ENCODE peak calls at places on chromosomes 2 and 18, in six cellular contexts. One of them, this sample, is unnamed.

GRCh38 chr2:229270551-229271410 is at the start of gene PID1:
- DNase-seq in tibial nerve: no peak
- DNase-seq in A549: peak; percentile 21
- DNase-seq in HepG2: no peak
- DNase-seq in stomach: no peak
- DNase-seq in H1: no peak
- DNase-seq in this sample: peak; percentile 76

GRCh38 chr2:240512666-240513535 is 44.9 kb downstream of the ANKMY1 start:
- DNase-seq in tibial nerve: no peak
- DNase-seq in A549: no peak
- DNase-seq in HepG2: no peak
- DNase-seq in stomach: peak; percentile 24
- DNase-seq in H1: no peak
- DNase-seq in this sample: no peak

GRCh38 chr2:37625781-37626548 is 45.5 kb downstream of the CDC42EP3 start:
- DNase-seq in tibial nerve: no peak
- DNase-seq in A549: no peak
- DNase-seq in HepG2: no peak
- DNase-seq in stomach: no peak
- DNase-seq in H1: no peak
- DNase-seq in this sample: no peak

GRCh38 chr18:75128911-75129716 is 79.8 kb downstream of the PTGR3 start:
- DNase-seq in tibial nerve: no peak
- DNase-seq in A549: no peak
- DNase-seq in HepG2: no peak
- DNase-seq in stomach: no peak
- DNase-seq in H1: no peak
- DNase-seq in this sample: peak; percentile 28

GRCh38 chr2:100584811-100585210 is 22.0 kb downstream of the PDCL3 start:
- DNase-seq in tibial nerve: no peak
- DNase-seq in A549: no peak
- DNase-seq in HepG2: no peak
- DNase-seq in stomach: no peak
- DNase-seq in H1: no peak
- DNase-seq in this sample: no peak

GRCh38 chr2:64421199-64421598 is 32.8 kb upstream of the LGALSL start:
- DNase-seq in tibial nerve: no peak
- DNase-seq in A549: no peak
- DNase-seq in HepG2: no peak
- DNase-seq in stomach: no peak
- DNase-seq in H1: no peak
- DNase-seq in this sample: no peak

GRCh38 chr2:20225294-20226151 is 593 bp upstream of the SDC1 start:
- DNase-seq in tibial nerve: no peak
- DNase-seq in A549: peak; percentile 84
- DNase-seq in HepG2: peak; percentile 77
- DNase-seq in stomach: peak; percentile 80
- DNase-seq in H1: peak; percentile 51
- DNase-seq in this sample: peak; percentile 79

GRCh38 chr2:63189026-63189425 is 138.4 kb downstream of the OTX1 start:
- DNase-seq in tibial nerve: no peak
- DNase-seq in A549: peak; percentile 48
- DNase-seq in HepG2: peak; percentile 71
- DNase-seq in stomach: no peak
- DNase-seq in H1: peak; percentile 21
- DNase-seq in this sample: no peak

GRCh38 chr2:62071760-62072680 is 123.9 kb upstream of the B3GNT2 start:
- DNase-seq in tibial nerve: no peak
- DNase-seq in A549: no peak
- DNase-seq in HepG2: no peak
- DNase-seq in stomach: no peak
- DNase-seq in H1: no peak
- DNase-seq in this sample: no peak

GRCh38 chr18:45901654-45902210 is 65.4 kb downstream of the EPG5 start:
- DNase-seq in tibial nerve: no peak
- DNase-seq in A549: no peak
- DNase-seq in HepG2: no peak
- DNase-seq in stomach: no peak
- DNase-seq in H1: no peak
- DNase-seq in this sample: no peak

GRCh38 chr18:36851202-36851590 is 22.3 kb downstream of the KIAA1328 start:
- DNase-seq in tibial nerve: no peak
- DNase-seq in A549: no peak
- DNase-seq in HepG2: no peak
- DNase-seq in stomach: no peak
- DNase-seq in H1: no peak
- DNase-seq in this sample: no peak

GRCh38 chr2:131037398-131038257 is 55.6 kb downstream of the FAM168B start:
- DNase-seq in tibial nerve: no peak
- DNase-seq in A549: no peak
- DNase-seq in HepG2: no peak
- DNase-seq in stomach: no peak
- DNase-seq in H1: no peak
- DNase-seq in this sample: no peak

DNA sequence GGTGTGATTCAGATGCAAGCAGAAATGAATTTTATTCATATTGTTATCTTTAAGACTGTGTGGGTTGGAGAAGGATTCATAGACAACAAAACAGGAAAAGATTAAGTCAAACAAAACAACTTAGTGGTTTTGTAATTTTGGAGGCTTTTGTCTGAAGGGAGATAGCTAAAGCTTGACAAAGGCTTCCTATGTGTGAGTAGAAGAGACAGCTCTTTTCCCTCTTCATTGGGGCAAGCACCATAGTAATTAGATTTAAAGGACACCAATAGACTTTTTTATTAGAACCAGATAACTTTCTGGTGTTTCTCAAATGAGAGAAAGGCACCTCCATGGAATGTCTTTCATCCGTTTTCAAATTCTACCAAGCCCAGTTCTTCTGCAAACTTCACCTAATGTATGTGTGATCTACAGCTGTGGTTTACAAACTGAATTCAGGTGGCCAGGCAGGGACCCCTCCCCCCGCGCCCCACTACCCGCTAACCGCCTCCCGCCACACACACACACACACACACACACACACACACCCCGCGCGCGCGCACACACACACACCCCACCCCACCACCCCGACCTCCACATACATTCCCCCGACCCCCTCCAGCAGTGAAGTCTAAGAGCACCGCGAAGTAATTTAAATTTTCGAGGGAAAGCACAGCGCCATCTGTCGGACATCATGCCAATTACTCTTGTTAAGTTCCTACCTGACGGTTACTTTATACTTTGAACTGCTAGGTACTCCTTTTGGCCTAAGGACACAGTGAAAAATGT is 31.7 kb upstream of the PPP1R1C start:
- DNase-seq in tibial nerve: peak; percentile 25
- DNase-seq in A549: peak; percentile 55
- DNase-seq in HepG2: peak; percentile 70
- DNase-seq in stomach: peak; percentile 73
- DNase-seq in H1: peak; percentile 67
- DNase-seq in this sample: peak; percentile 82
- TF ChIP-seq EP300 in tibial nerve: no peak
- TF ChIP-seq EP300 in A549: no peak
- TF ChIP-seq EP300 in HepG2: no peak
- TF ChIP-seq EP300 in stomach: no peak
- TF ChIP-seq EP300 in H1: no peak
- TF ChIP-seq EP300 in this sample: no peak

GRCh38 chr18:48061781-48062570 is 131.5 kb upstream of the SMAD2 start:
- DNase-seq in tibial nerve: no peak
- DNase-seq in A549: no peak
- DNase-seq in HepG2: no peak
- DNase-seq in stomach: no peak
- DNase-seq in H1: no peak
- DNase-seq in this sample: no peak
- TF ChIP-seq EP300 in tibial nerve: no peak
- TF ChIP-seq EP300 in A549: no peak
- TF ChIP-seq EP300 in HepG2: no peak
- TF ChIP-seq EP300 in stomach: no peak
- TF ChIP-seq EP300 in H1: no peak
- TF ChIP-seq EP300 in this sample: no peak

GRCh38 chr2:40760071-40760666 is 308.3 kb upstream of the SLC8A1 start:
- DNase-seq in tibial nerve: no peak
- DNase-seq in A549: peak; percentile 19
- DNase-seq in HepG2: peak; percentile 35
- DNase-seq in stomach: no peak
- DNase-seq in H1: no peak
- DNase-seq in this sample: no peak
- TF ChIP-seq EP300 in tibial nerve: no peak
- TF ChIP-seq EP300 in A549: no peak
- TF ChIP-seq EP300 in HepG2: no peak
- TF ChIP-seq EP300 in stomach: no peak
- TF ChIP-seq EP300 in H1: no peak
- TF ChIP-seq EP300 in this sample: no peak

GRCh38 chr18:48994044-48994651 is 43.4 kb upstream of the SMAD7 start:
- DNase-seq in tibial nerve: no peak
- DNase-seq in A549: no peak
- DNase-seq in HepG2: peak; percentile 48
- DNase-seq in stomach: no peak
- DNase-seq in H1: no peak
- DNase-seq in this sample: no peak
- TF ChIP-seq EP300 in tibial nerve: no peak
- TF ChIP-seq EP300 in A549: no peak
- TF ChIP-seq EP300 in HepG2: no peak
- TF ChIP-seq EP300 in stomach: no peak
- TF ChIP-seq EP300 in H1: no peak
- TF ChIP-seq EP300 in this sample: no peak

DNA sequence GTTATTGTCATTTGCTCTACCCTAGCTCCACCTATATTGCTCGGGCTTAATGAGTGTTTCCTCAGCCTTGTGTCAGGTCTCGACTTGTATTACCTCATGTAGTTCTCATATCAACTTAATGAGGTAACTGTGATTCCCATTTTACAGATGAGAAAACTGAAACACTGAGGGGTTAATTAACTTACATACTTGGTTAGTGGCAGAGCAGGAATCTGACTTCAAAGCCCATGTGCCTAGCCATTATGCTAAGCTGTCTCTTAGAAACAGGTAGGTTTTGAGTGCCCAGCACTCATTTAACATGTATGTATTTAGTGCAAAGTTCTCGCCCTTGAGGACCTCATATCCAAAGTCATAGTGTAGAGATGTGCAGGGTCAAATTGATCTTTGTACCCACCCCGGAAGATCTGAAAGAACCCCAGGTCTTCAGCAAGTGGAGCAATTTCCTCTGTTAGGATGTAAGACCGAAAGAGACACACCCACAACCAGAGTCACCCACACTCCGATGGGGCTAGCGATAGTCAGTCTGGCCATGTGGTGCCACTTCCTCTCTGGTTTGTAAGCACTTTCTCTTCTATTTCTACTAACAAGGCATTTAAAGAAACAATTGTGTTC is 121.0 kb upstream of the SLC39A10 start:
- DNase-seq in tibial nerve: no peak
- DNase-seq in A549: no peak
- DNase-seq in HepG2: no peak
- DNase-seq in stomach: no peak
- DNase-seq in H1: no peak
- DNase-seq in this sample: no peak
- TF ChIP-seq EP300 in tibial nerve: no peak
- TF ChIP-seq EP300 in A549: no peak
- TF ChIP-seq EP300 in HepG2: no peak
- TF ChIP-seq EP300 in stomach: no peak
- TF ChIP-seq EP300 in H1: no peak
- TF ChIP-seq EP300 in this sample: no peak

GRCh38 chr18:31274915-31275314 is 43.0 kb upstream of the DSG1 start:
- DNase-seq in tibial nerve: peak; percentile 62
- DNase-seq in A549: peak; percentile 4
- DNase-seq in HepG2: peak; percentile 58
- DNase-seq in stomach: peak; percentile 76
- DNase-seq in H1: no peak
- DNase-seq in this sample: no peak
- TF ChIP-seq EP300 in tibial nerve: no peak
- TF ChIP-seq EP300 in A549: no peak
- TF ChIP-seq EP300 in HepG2: no peak
- TF ChIP-seq EP300 in stomach: no peak
- TF ChIP-seq EP300 in H1: no peak
- TF ChIP-seq EP300 in this sample: no peak

DNA sequence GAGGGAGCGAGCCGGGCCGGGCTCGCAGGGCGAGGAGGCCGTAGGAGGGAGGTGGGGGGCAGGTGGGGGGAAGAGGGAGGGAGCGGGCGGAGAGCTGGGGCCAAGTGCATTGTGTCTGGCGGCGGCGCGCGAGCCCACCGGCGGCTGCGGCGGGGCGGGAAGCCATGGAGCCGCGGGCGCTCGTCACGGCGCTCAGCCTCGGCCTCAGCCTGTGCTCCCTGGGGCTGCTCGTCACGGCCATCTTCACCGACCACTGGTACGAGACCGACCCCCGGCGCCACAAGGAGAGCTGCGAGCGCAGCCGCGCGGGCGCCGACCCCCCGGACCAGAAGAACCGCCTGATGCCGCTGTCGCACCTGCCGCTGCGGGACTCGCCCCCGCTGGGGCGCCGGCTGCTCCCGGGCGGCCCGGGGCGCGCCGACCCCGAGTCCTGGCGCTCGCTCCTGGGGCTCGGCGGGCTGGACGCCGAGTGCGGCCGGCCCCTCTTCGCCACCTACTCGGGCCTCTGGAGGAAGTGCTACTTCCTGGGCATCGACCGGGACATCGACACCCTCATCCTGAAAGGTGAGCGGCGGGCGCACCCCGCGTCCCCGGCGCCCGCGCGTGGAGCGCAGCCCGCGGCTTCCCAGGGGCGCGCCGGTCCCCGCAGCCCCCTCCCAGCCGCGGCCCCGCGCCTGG is at the start of gene TMEM178A:
- DNase-seq in tibial nerve: no peak
- DNase-seq in A549: peak; percentile 29
- DNase-seq in HepG2: no peak
- DNase-seq in stomach: no peak
- DNase-seq in H1: no peak
- DNase-seq in this sample: no peak
- TF ChIP-seq EP300 in tibial nerve: no peak
- TF ChIP-seq EP300 in A549: no peak
- TF ChIP-seq EP300 in HepG2: no peak
- TF ChIP-seq EP300 in stomach: no peak
- TF ChIP-seq EP300 in H1: no peak
- TF ChIP-seq EP300 in this sample: no peak